ENCODE peak calls at places on chromosomes 4 and X, in seven cellular contexts. X is uterus, K is sigmoid colon, Y is NB4, O is heart left ventricle, C is breast epithelium, W is IMR-90. F is an unnamed sample.

GRCh38 chrX:2965965-2966364 is 36.8 kb upstream of the ARSD start:
- DNase-seq in X (no peak), K (no peak), Y (peak), O (no peak), C (no peak), W (no peak), F (no peak)

GRCh38 chr4:152572417-152573086 is 36.7 kb upstream of the FBXW7 start:
- DNase-seq in X (no peak), K (no peak), Y (peak), O (no peak), C (no peak), W (peak), F (no peak)

GRCh38 chrX:3697701-3698279 is 15.7 kb downstream of the PRKX start:
- DNase-seq in X (no peak), K (peak), Y (no peak), O (peak), C (peak), W (peak), F (peak)

GRCh38 chr4:147768113-147768512 is 36.2 kb downstream of the ARHGAP10 start:
- DNase-seq in X (no peak), K (no peak), Y (peak), O (no peak), C (no peak), W (peak), F (no peak)

GRCh38 chr4:84258905-84259830 is 239.9 kb downstream of the NKX6-1 start:
- DNase-seq in X (no peak), K (no peak), Y (peak), O (no peak), C (no peak), W (peak), F (no peak)

GRCh38 chrX:1534321-1535168 is 2.4 kb downstream of the P2RY8 start:
- DNase-seq in X (no peak), K (no peak), Y (peak), O (no peak), C (no peak), W (no peak), F (no peak)

GRCh38 chr4:128354205-128354821 is 66.7 kb upstream of the PGRMC2 start:
- DNase-seq in X (no peak), K (no peak), Y (no peak), O (no peak), C (no peak), W (peak), F (no peak)

GRCh38 chr4:6048537-6048936 is 30.3 kb upstream of the C4orf50 start:
- DNase-seq in X (no peak), K (no peak), Y (no peak), O (no peak), C (no peak), W (no peak), F (no peak)

GRCh38 chr4:184548651-184549341 is 74.4 kb upstream of the IRF2 start:
- DNase-seq in X (no peak), K (no peak), Y (peak), O (peak), C (no peak), W (no peak), F (no peak)

GRCh38 chr4:19512086-19512485 is 739.6 kb upstream of the SLIT2 start:
- DNase-seq in X (no peak), K (no peak), Y (no peak), O (no peak), C (no peak), W (no peak), F (no peak)

GRCh38 chrX:87067795-87068194 is 449.8 kb upstream of the KLHL4 start:
- DNase-seq in X (no peak), K (no peak), Y (no peak), O (no peak), C (no peak), W (no peak), F (no peak)

GRCh38 chr4:176277162-176277904 is 8.3 kb upstream of the ASB5 start:
- DNase-seq in X (peak), K (peak), Y (peak), O (peak), C (no peak), W (peak), F (no peak)

GRCh38 chrX:102975016-102975415 is 37.9 kb downstream of the RAB40AL start:
- DNase-seq in X (no peak), K (no peak), Y (no peak), O (no peak), C (no peak), W (no peak), F (no peak)

GRCh38 chr4:166941629-166942028 is 292.7 kb downstream of the SPOCK3 start:
- DNase-seq in X (no peak), K (no peak), Y (no peak), O (no peak), C (no peak), W (no peak), F (no peak)

GRCh38 chrX:54439967-54440871 is at the start of gene TSR2:
- DNase-seq in X (peak), K (peak), Y (peak), O (peak), C (peak), W (peak), F (peak)
- TF ChIP-seq POLR2A in X (peak), K (no peak), Y (peak), O (no peak), C (peak), W (no peak), F (no peak)

GRCh38 chr4:73964862-73965611 is 16.8 kb downstream of the PF4 start:
- DNase-seq in X (no peak), K (no peak), Y (peak), O (no peak), C (no peak), W (no peak), F (no peak)
- TF ChIP-seq CTCF in X (no peak), K (no peak), Y (peak), O (no peak), C (no peak), W (peak), F (no peak)

DNA sequence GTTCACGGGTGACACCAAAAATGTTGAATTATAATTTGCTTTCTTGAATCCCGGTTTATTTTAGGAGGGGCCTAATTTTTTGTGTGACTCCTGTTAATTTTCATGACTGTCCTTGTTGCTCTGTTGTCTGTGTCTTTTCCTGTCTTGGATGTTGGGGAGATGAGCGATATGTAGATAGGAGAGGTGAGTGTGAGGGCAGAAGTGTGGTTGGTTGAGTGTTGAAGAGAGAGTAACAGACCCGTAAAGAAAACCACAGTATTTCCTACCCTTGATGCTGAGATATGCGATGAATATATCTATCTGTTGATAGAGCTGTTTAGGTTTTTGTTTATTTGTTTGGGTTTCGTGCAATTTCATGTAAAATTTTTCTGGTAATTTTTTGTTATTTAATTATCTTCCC is 70.5 kb downstream of the CPE start:
- DNase-seq in X (no peak), K (no peak), Y (no peak), O (no peak), C (no peak), W (no peak), F (no peak)
- TF ChIP-seq POLR2A in X (no peak), K (no peak), Y (no peak), O (no peak), C (no peak), W (no peak), F (no peak)

DNA sequence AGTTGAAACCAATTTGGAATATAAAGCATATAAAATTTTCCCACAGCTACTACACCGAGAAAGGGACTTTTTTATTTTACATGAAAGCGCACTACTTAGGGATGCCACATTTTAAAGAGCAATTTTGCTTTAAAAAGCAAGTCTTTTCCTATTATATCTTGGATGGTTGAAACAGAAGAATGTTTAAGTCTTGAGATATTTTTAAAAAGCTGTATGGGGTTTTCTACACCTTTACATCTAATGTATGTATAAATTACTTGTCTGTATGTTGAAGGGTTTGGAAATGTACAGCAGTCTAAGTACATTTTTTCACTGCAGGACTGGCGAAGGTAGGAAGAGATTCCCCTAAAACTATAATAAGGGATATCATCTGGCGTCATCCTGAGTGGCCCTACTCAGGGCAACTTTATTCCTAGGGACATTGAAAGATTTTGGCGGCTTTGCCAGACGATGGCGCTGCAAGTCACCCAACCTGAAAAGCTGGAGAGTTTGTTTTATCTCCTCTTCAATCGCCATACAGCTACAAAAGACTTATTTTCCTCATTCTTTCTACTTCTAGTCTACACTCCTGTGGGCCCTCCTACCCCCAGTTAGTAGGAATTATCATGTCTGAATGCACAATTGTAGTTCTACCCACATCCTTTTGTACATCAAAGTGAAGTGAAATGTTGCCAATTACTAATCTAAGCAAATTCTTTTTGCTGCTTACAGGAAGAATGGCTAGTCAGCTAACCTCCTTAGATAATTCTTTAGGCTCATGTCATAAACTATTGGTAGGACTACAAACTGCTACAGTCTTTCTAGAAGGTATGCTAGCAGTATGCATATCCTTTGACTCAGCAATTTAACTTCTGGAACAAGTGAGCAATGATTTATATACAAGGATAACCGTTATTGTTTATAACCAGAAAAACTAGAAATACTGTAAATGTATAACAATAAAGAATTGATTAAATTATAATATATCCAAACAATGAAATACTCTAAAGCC is 781 bp upstream of the NEK1 start:
- DNase-seq in X (peak), K (peak), Y (peak), O (peak), C (peak), W (peak), F (peak)
- TF ChIP-seq CTCF in X (peak), K (peak), Y (peak), O (peak), C (peak), W (peak), F (no peak)

GRCh38 chrX:18983711-18984380 is at the start of gene PHKA2:
- DNase-seq in X (peak), K (peak), Y (no peak), O (peak), C (peak), W (no peak), F (peak)

GRCh38 chrX:18984381-18985185 is 669 bp upstream of the PHKA2 start:
- DNase-seq in X (peak), K (peak), Y (peak), O (peak), C (peak), W (peak), F (peak)

GRCh38 chrX:18985186-18985435 is 1.2 kb upstream of the PHKA2 start:
- DNase-seq in X (no peak), K (no peak), Y (no peak), O (no peak), C (no peak), W (no peak), F (no peak)

GRCh38 chrX:18981124-18981807 is 2.6 kb downstream of the PHKA2 start:
- DNase-seq in X (no peak), K (no peak), Y (no peak), O (no peak), C (no peak), W (no peak), F (no peak)
- TF ChIP-seq POLR2A in X (no peak), K (no peak), Y (no peak), O (no peak), C (no peak), W (no peak), F (no peak)

DNA sequence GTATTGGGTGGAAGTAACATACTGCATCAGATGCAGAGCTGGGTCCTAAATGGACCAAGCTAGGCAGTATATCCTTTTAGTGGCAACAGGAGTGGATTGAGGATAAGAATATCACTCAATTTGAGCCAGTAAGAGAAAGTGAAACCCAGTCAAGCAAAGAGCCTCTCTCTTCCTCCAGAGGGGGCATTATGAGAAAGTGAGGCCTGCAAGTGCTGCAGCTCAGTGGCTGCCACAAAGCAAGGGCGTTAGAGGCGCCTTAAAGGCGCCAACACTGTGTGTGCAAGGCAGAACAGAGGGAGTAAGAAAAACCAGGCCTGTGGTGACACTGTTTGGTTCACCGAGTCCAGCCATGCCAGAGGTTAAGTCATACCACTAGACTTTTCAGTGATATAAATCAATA is 17.5 kb downstream of the STX18 start:
- DNase-seq in X (no peak), K (no peak), Y (peak), O (no peak), C (no peak), W (peak), F (no peak)
- TF ChIP-seq CTCF in X (no peak), K (no peak), Y (no peak), O (no peak), C (no peak), W (no peak), F (no peak)